ENCODE peak calls at places on chromosomes 6 and 20, in seven cellular contexts. G, C, A, B, R, Q and Y are unnamed samples.

GRCh38 chr6:16474834-16475781 is 236.7 kb downstream of the GMPR start:
- DNase-seq in G (no peak), A (no peak), Q (no peak), C (no peak), B (no peak), R (no peak), Y (no peak)

GRCh38 chr6:147806697-147807096 is 298.2 kb downstream of the SAMD5 start:
- DNase-seq in Q (no peak), B (no peak), C (no peak), G (no peak), A (no peak), R (no peak), Y (no peak)

GRCh38 chr6:161273356-161273751 is 507 bp downstream of the AGPAT4 start:
- DNase-seq in R (no peak), B (no peak), G (peak; percentile 47), C (peak; percentile 44), A (no peak), Q (peak; percentile 70), Y (peak; percentile 71)

GRCh38 chr6:33590531-33591198 is 10.6 kb upstream of the BAK1 start:
- DNase-seq in C (peak; percentile 22), Q (no peak), G (no peak), R (peak; percentile 80), B (no peak), A (no peak), Y (no peak)

GRCh38 chr6:112396221-112396620 is 49.1 kb downstream of the RFPL4B start:
- DNase-seq in G (no peak), B (no peak), A (no peak), Q (no peak), C (no peak), R (no peak), Y (no peak)

GRCh38 chr20:57464642-57465211 is 60.2 kb downstream of the CTCFL start:
- DNase-seq in Q (peak; percentile 55), A (no peak), G (no peak), B (no peak), R (no peak), C (peak; percentile 31), Y (peak; percentile 82)

GRCh38 chr6:41657131-41658094 is 19.1 kb downstream of the MDFI start:
- DNase-seq in C (no peak), R (no peak), B (no peak), A (no peak), G (no peak), Q (no peak), Y (no peak)

GRCh38 chr6:107655245-107655644 is 165.3 kb downstream of the SOBP start:
- DNase-seq in R (no peak), C (no peak), Q (peak; percentile 17), B (no peak), A (no peak), G (no peak), Y (no peak)

GRCh38 chr6:13660893-13661292 is 45.8 kb downstream of the NOL7 start:
- DNase-seq in A (no peak), B (no peak), R (no peak), G (no peak), Q (no peak), C (no peak), Y (no peak)

GRCh38 chr20:44961868-44962267 is 1.7 kb upstream of the TOMM34 start:
- DNase-seq in B (no peak), A (no peak), R (peak; percentile 75), C (peak; percentile 91), G (no peak), Q (peak; percentile 35), Y (no peak)

GRCh38 chr20:19935842-19936241 is 81.3 kb upstream of the NAA20 start:
- DNase-seq in G (peak; percentile 70), B (no peak), C (no peak), Q (no peak), A (no peak), R (peak; percentile 24), Y (no peak)

GRCh38 chr6:53302678-53303360 is 45.9 kb downstream of the ELOVL5 start:
- DNase-seq in G (no peak), B (peak; percentile 43), A (peak; percentile 82), Q (peak; percentile 71), R (peak; percentile 60), C (peak; percentile 70), Y (no peak)

GRCh38 chr6:43575105-43575771 is 600 bp downstream of the XPO5 start:
- DNase-seq in R (no peak), C (no peak), A (no peak), B (no peak), Q (peak; percentile 23), G (peak; percentile 69), Y (no peak)

GRCh38 chr6:48476257-48476656 is 365.3 kb upstream of the PTCHD4 start:
- DNase-seq in C (no peak), A (peak; percentile 8), G (no peak), Q (peak; percentile 76), B (peak; percentile 7), R (peak; percentile 10), Y (no peak)

GRCh38 chr6:32397252-32397920 is 9.6 kb downstream of the BTNL2 start:
- DNase-seq in G (no peak), B (no peak), Q (peak; percentile 20), R (peak; percentile 3), A (no peak), C (peak; percentile 4), Y (no peak)

GRCh38 chr20:61633004-61633403 is 380.9 kb downstream of the CDH4 start:
- DNase-seq in R (no peak), B (no peak), G (no peak), C (no peak), A (no peak), Q (no peak), Y (no peak)

GRCh38 chr20:62893700-62894099 is 32.1 kb upstream of the TCFL5 start:
- DNase-seq in G (no peak), A (no peak), C (no peak), Q (no peak), R (no peak), B (no peak), Y (no peak)

GRCh38 chr6:168535711-168536110 is 94.7 kb downstream of the SMOC2 start:
- DNase-seq in R (no peak), A (no peak), B (no peak), G (no peak), C (no peak), Q (no peak), Y (no peak)

GRCh38 chr6:141677598-141678211 is 455.0 kb upstream of the GJE1 start:
- DNase-seq in A (no peak), B (no peak), R (peak; percentile 23), G (no peak), C (peak; percentile 27), Q (peak; percentile 73), Y (no peak)

GRCh38 chr20:33475381-33476160 is 14.3 kb upstream of the CBFA2T2 start:
- DNase-seq in C (no peak), G (no peak), R (no peak), B (no peak), Q (no peak), A (no peak), Y (no peak)

GRCh38 chr20:63738687-63739128 is 868 bp upstream of the SLC2A4RG start:
- DNase-seq in B (no peak), A (no peak), Q (peak; percentile 30), G (no peak), R (no peak), C (no peak), Y (no peak)

GRCh38 chr20:61169870-61170269 is 82.2 kb upstream of the CDH4 start:
- DNase-seq in A (no peak), G (no peak), C (no peak), B (no peak), Q (no peak), R (no peak), Y (no peak)

GRCh38 chr6:132365319-132365907 is 35.9 kb downstream of the MOXD1 start:
- DNase-seq in Q (peak; percentile 40), C (no peak), R (no peak), A (peak; percentile 32), G (no peak), B (no peak), Y (no peak)

GRCh38 chr6:133206942-133207341 is 34.2 kb upstream of the EYA4 start:
- DNase-seq in G (no peak), R (no peak), C (no peak), A (no peak), Q (no peak), B (no peak), Y (no peak)

GRCh38 chr20:1813101-1813529 is 82.1 kb upstream of the SIRPA start:
- DNase-seq in B (peak; percentile 42), Q (peak; percentile 81), C (peak; percentile 96), G (no peak), R (peak; percentile 92), A (peak; percentile 49), Y (no peak)

GRCh38 chr6:34638834-34639736 is 57.5 kb downstream of the ILRUN start:
- DNase-seq in G (no peak), A (no peak), B (no peak), R (no peak), Q (no peak), C (no peak), Y (no peak)

GRCh38 chr20:39700527-39700926 is 738.4 kb downstream of the DHX35 start:
- DNase-seq in A (no peak), Q (no peak), G (no peak), R (no peak), B (no peak), C (no peak), Y (no peak)

GRCh38 chr6:34235605-34236422 is 859 bp upstream of the HMGA1 start:
- DNase-seq in G (peak; percentile 80), C (peak; percentile 89), B (no peak), A (no peak), R (peak; percentile 95), Q (peak; percentile 68), Y (peak; percentile 90)

GRCh38 chr20:16902657-16903056 is 154.5 kb downstream of the OTOR start:
- DNase-seq in R (no peak), B (no peak), C (no peak), Q (no peak), A (no peak), G (no peak), Y (no peak)

GRCh38 chr20:16904751-16905150 is 156.6 kb downstream of the OTOR start:
- DNase-seq in G (no peak), Q (no peak), B (no peak), R (no peak), A (no peak), C (no peak), Y (no peak)
- TF ChIP-seq CTCF in G (no peak), Q (no peak), B (peak; percentile 9), R (no peak), A (no peak), C (no peak), Y (no peak)

DNA sequence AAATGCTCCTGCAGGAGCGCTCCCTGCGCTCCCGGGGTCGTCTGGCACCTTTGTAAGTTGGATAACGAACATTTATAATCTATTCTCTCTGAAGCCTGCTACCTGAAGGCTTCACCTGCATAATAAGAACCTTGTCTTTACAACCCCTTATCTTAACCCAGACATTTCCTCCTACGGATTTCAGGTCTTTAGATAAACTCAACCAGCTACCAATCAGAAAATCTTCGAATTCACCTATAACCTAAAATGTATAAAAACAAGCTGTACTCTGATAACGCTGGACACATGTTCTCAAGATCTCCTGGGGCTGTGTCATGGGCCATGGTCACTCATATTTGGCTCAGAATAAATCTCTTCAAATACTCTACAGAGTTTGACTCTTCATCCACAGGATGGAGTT is 4.1 kb upstream of the KCNK5 start:
- DNase-seq in B (no peak), A (no peak), Q (no peak), G (no peak), R (no peak), C (no peak), Y (no peak)
- TF ChIP-seq CTCF in B (no peak), A (no peak), Q (no peak), G (no peak), R (no peak), C (no peak), Y (no peak)

GRCh38 chr6:24054388-24054787 is 71.6 kb upstream of the NRSN1 start:
- DNase-seq in Q (no peak), G (no peak), R (no peak), C (no peak), B (no peak), A (no peak), Y (no peak)
- TF ChIP-seq CTCF in Q (no peak), G (no peak), R (no peak), C (no peak), B (no peak), A (no peak), Y (no peak)

GRCh38 chr6:138765896-138766487 is 7.6 kb upstream of the CCDC28A start:
- DNase-seq in R (peak; percentile 12), C (peak; percentile 46), A (peak; percentile 39), G (no peak), B (no peak), Q (peak; percentile 73), Y (no peak)
- TF ChIP-seq CTCF in R (peak; percentile 49), C (peak; percentile 86), A (peak; percentile 32), G (peak; percentile 81), B (peak; percentile 24), Q (peak; percentile 59), Y (peak; percentile 73)